ENCODE peak calls at places on chromosomes 13 and 19, in four cellular contexts. S is astrocyte of the hippocampus, D is NCI-H1417, W is upper lobe of right lung. A is an unnamed sample.
A peak's percentile ranks its signal among the peaks of the same experiment; 100 is the strongest.

GRCh38 chr13:70708744-70709143 is 600.5 kb upstream of the KLHL1 start:
- DNase-seq in W (no peak), D (no peak), S (no peak), A (no peak)

GRCh38 chr19:39737351-39737750 is 478 bp downstream of the CLC start:
- DNase-seq in S (no peak), D (no peak), W (no peak), A (no peak)

GRCh38 chr13:89401209-89401810 is 1730.1 kb downstream of the SLITRK5 start:
- DNase-seq in D (no peak), S (peak; percentile 72), W (no peak), A (no peak)

GRCh38 chr13:44393391-44393790 is 19.8 kb downstream of the SERP2 start:
- DNase-seq in W (no peak), S (peak; percentile 72), D (no peak), A (no peak)

GRCh38 chr13:34432234-34432633 is 509.8 kb upstream of the NBEA start:
- DNase-seq in S (no peak), W (no peak), D (no peak), A (no peak)

GRCh38 chr19:41895745-41896580 is 13.0 kb downstream of the ARHGEF1 start:
- DNase-seq in D (no peak), W (no peak), S (no peak), A (no peak)

GRCh38 chr19:16628984-16629691 is 1.1 kb upstream of the MED26 start:
- DNase-seq in S (no peak), D (no peak), W (no peak), A (no peak)

GRCh38 chr13:27359203-27359821 is 65.1 kb upstream of the GTF3A start:
- DNase-seq in W (peak; percentile 77), S (peak; percentile 86), D (peak; percentile 35), A (peak; percentile 81)

GRCh38 chr13:76822691-76823267 is 63.4 kb downstream of the KCTD12 start:
- DNase-seq in W (no peak), D (no peak), S (peak; percentile 11), A (no peak)

GRCh38 chr19:4914736-4915501 is 5.6 kb downstream of the UHRF1 start:
- DNase-seq in D (no peak), S (peak; percentile 84), W (no peak), A (no peak)

GRCh38 chr19:41785653-41786052 is 10.7 kb upstream of the CEACAM3 start:
- DNase-seq in D (peak; percentile 97), W (peak; percentile 81), S (peak; percentile 75), A (peak; percentile 61)